ENCODE peak calls at places on chromosomes 11 and 22, in ten cellular contexts. L is endothelial cell of umbilical vein, H is GM23248, W is mesendoderm, O is adipocyte, U is PC-3, A is neuronal stem cell, Q is K562, R is fibroblast of lung, D is colonic mucosa. B is an unnamed sample. For H3K36me3, the result is how much of the 10 kb centered on the place peaks cover.

GRCh38 chr22:42913874-42914510 is 56.9 kb upstream of the ARFGAP3 start:
- DNase-seq in L (no peak), H (no peak), W (peak), O (no peak), U (no peak), A (no peak), Q (no peak), R (no peak), D (no peak), B (no peak)

GRCh38 chr22:40976866-40977700 is 25.9 kb downstream of the RBX1 start:
- DNase-seq in L (no peak), H (no peak), W (no peak), O (no peak), U (no peak), A (no peak), Q (no peak), R (no peak), D (no peak), B (no peak)

GRCh38 chr22:46105494-46106278 is 44.6 kb upstream of the PPARA start:
- DNase-seq in L (no peak), H (peak), W (no peak), O (peak), U (no peak), A (no peak), Q (no peak), R (peak), D (no peak), B (no peak)

GRCh38 chr11:123159146-123159857 is 35.7 kb downstream of the CLMP start:
- DNase-seq in L (no peak), H (no peak), W (no peak), O (no peak), U (no peak), A (no peak), Q (no peak), R (no peak), D (no peak), B (no peak)

GRCh38 chr11:44568706-44569473 is 3.4 kb downstream of the CD82 start:
- DNase-seq in L (peak), H (peak), W (no peak), O (peak), U (peak), A (no peak), Q (peak), R (peak), D (peak), B (peak)

GRCh38 chr11:93160808-93161207 is 37.0 kb downstream of the SLC36A4 start:
- DNase-seq in L (no peak), H (peak), W (no peak), O (no peak), U (no peak), A (no peak), Q (no peak), R (no peak), D (no peak), B (no peak)

GRCh38 chr11:2802389-2803185 is 83.0 kb downstream of the CDKN1C start:
- DNase-seq in L (no peak), H (no peak), W (no peak), O (no peak), U (no peak), A (no peak), Q (no peak), R (no peak), D (peak), B (no peak)

GRCh38 chr11:76237041-76237649 is 30.8 kb upstream of the WNT11 start:
- DNase-seq in L (no peak), H (peak), W (no peak), O (peak), U (no peak), A (no peak), Q (no peak), R (no peak), D (no peak), B (no peak)

GRCh38 chr22:42268852-42269406 is 1.5 kb downstream of the TCF20 start:
- DNase-seq in L (peak), H (peak), W (no peak), O (peak), U (no peak), A (no peak), Q (no peak), R (no peak), D (no peak), B (no peak)

GRCh38 chr11:124329787-124330478 is 9.9 kb upstream of the OR8D2 start:
- DNase-seq in L (peak), H (peak), W (no peak), O (peak), U (peak), A (no peak), Q (no peak), R (peak), D (no peak), B (peak)

GRCh38 chr11:92482502-92482901 is 257.9 kb downstream of the FAT3 start:
- DNase-seq in L (no peak), H (no peak), W (peak), O (no peak), U (no peak), A (no peak), Q (no peak), R (no peak), D (no peak), B (no peak)

GRCh38 chr22:43142881-43143562 is at the start of gene MCAT:
- DNase-seq in L (peak), H (peak), W (peak), O (peak), U (peak), A (peak), Q (peak), R (peak), D (peak), B (peak)

GRCh38 chr11:3104961-3105790 is 48.0 kb upstream of the CARS1 start:
- DNase-seq in L (no peak), H (no peak), W (no peak), O (no peak), U (no peak), A (no peak), Q (no peak), R (no peak), D (peak), B (no peak)

GRCh38 chr22:41936894-41937169 is 10.1 kb downstream of the CENPM start:
- DNase-seq in L (no peak), H (no peak), W (no peak), O (no peak), U (no peak), A (no peak), Q (no peak), R (no peak), D (no peak), B (no peak)

GRCh38 chr22:45212992-45213751 is 27.5 kb downstream of the KIAA0930 start:
- DNase-seq in L (no peak), H (peak), W (no peak), O (peak), U (no peak), A (no peak), Q (no peak), R (peak), D (no peak), B (no peak)

GRCh38 chr11:83019888-83020579 is 51.7 kb downstream of the RAB30 start:
- DNase-seq in L (no peak), H (no peak), W (no peak), O (no peak), U (no peak), A (no peak), Q (no peak), R (no peak), D (no peak), B (no peak)

GRCh38 chr11:96257972-96258951 is 84.7 kb downstream of the MAML2 start:
- DNase-seq in L (no peak), H (peak), W (no peak), O (no peak), U (no peak), A (no peak), Q (no peak), R (peak), D (no peak), B (peak)

GRCh38 chr11:84437129-84438123 is 1151.3 kb upstream of the CCDC90B start:
- DNase-seq in L (no peak), H (peak), W (peak), O (no peak), U (peak), A (peak), Q (no peak), R (no peak), D (peak), B (peak)

DNA sequence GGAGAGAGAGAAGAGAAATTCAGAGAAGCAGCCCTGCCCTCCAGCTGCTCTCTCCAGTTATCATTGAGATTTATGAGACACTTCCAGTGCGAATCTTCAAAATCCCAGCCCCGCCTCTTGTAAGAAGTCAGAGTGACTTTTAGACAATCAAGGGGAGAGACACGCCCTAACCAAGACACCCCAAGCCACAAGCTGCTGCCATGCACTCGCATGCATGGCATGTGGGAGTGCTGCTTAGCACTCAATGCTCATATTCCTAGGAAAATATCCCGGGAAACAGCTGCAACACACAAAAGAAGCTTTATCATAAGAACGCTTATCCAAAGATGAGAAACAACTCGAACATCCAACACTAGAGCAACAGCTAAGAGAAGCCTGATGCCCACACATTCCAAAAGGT is 110.7 kb upstream of the BID start:
- DNase-seq in L (no peak), H (no peak), W (no peak), O (no peak), U (no peak), A (no peak), Q (no peak), R (no peak), D (no peak), B (no peak)
- H3K36me3 ChIP-seq in L (under half), H (under half), W (under half), O (half or more), U (under half), A (under half), Q (half or more), R (under half), D (under half), B (under half)

DNA sequence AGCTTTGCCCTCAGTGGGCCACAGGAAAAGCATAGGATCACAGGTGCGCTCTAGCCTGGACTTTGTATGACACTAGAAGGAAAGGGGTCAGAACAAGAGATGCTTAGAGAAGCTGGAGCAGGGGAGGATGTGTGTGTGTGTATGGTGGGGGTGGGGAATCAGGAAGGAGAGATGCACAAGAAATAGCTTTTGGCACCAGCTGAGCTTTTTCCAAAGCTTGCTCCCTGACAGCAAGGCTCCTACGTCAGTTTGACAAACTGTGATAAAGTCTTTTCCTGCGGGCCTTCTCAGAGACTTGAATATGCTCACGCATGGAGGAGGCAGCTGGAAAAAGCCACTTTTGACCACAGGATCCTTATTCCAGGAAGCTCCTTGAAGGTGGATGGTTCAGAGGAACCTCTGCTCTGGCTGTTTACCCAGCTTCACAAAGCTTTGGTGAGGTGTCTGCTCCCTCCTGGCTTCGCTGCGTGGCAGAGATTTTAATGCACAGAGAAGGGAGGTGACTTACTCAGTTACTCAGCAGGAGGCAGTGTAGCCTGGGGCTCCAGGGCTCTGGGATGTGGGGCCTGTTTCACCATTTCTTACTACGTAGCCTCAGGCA is 3.9 kb downstream of the CDC42EP1 start:
- DNase-seq in L (peak), H (peak), W (no peak), O (peak), U (no peak), A (no peak), Q (no peak), R (peak), D (no peak), B (no peak)
- H3K9ac ChIP-seq in L (peak), H (peak), W (peak), O (peak), U (peak), A (no peak), Q (no peak), R (peak), D (peak), B (no peak)

GRCh38 chr11:68424981-68425865 is 35.3 kb upstream of the PPP6R3 start:
- DNase-seq in L (no peak), H (no peak), W (no peak), O (no peak), U (no peak), A (no peak), Q (no peak), R (no peak), D (no peak), B (no peak)
- H3K36me3 ChIP-seq in L (under half), H (under half), W (under half), O (under half), U (under half), A (under half), Q (half or more), R (under half), D (under half), B (under half)

GRCh38 chr22:49983148-49984042 is 22.8 kb downstream of the PIM3 start:
- DNase-seq in L (no peak), H (no peak), W (peak), O (no peak), U (no peak), A (no peak), Q (no peak), R (no peak), D (no peak), B (no peak)
- H3K9ac ChIP-seq in L (no peak), H (no peak), W (no peak), O (no peak), U (no peak), A (no peak), Q (no peak), R (no peak), D (no peak), B (no peak)

B was measured in MM.1S.